ENCODE peak calls at places on chromosomes 2 and 18, in seven cellular contexts. M, Y, U, W, Z, C and D are unnamed samples.

GRCh38 chr2:123495241-123495640 is 529.8 kb upstream of the CNTNAP5 start:
- DNase-seq in Z (no peak), Y (no peak), W (no peak), C (no peak), M (no peak), U (no peak), D (no peak)

GRCh38 chr2:121778736-121779487 is 23.5 kb downstream of the TSN start:
- DNase-seq in Y (no peak), Z (no peak), U (no peak), M (peak; percentile 35), C (no peak), W (no peak), D (peak; percentile 48)

GRCh38 chr18:31741096-31741735 is 19.5 kb downstream of the SLC25A52 start:
- DNase-seq in Z (no peak), U (peak; percentile 46), M (peak; percentile 54), Y (peak; percentile 73), W (peak; percentile 52), C (peak; percentile 61), D (peak; percentile 41)

GRCh38 chr2:66813525-66813924 is 378.6 kb downstream of the MEIS1 start:
- DNase-seq in C (peak; percentile 46), Z (no peak), W (no peak), U (no peak), M (no peak), Y (no peak), D (no peak)

GRCh38 chr2:11701831-11702301 is 31.9 kb upstream of the NTSR2 start:
- DNase-seq in M (peak; percentile 74), Y (peak; percentile 69), C (no peak), W (no peak), Z (no peak), U (no peak), D (no peak)

GRCh38 chr2:189427872-189428271 is 13.4 kb upstream of the WDR75 start:
- DNase-seq in Z (no peak), C (no peak), W (no peak), U (no peak), M (no peak), Y (no peak), D (no peak)

GRCh38 chr18:8537400-8537799 is 71.8 kb upstream of the RAB12 start:
- DNase-seq in M (no peak), U (no peak), Y (no peak), Z (no peak), C (no peak), W (no peak), D (no peak)

GRCh38 chr2:132991464-132992045 is 321.6 kb upstream of the LYPD1 start:
- DNase-seq in Y (no peak), W (no peak), C (no peak), M (peak; percentile 19), Z (no peak), U (no peak), D (no peak)

GRCh38 chr2:63424329-63425078 is 163.8 kb downstream of the WDPCP start:
- DNase-seq in C (peak; percentile 36), M (peak; percentile 5), U (no peak), Y (no peak), Z (no peak), W (peak; percentile 59), D (no peak)

GRCh38 chr2:57669570-57669969 is 377.0 kb upstream of the VRK2 start:
- DNase-seq in Z (no peak), W (no peak), M (no peak), Y (no peak), C (no peak), U (no peak), D (no peak)

GRCh38 chr18:71707985-71708500 is 836.1 kb downstream of the CBLN2 start:
- DNase-seq in U (no peak), M (no peak), W (no peak), C (peak; percentile 4), Z (no peak), Y (no peak), D (no peak)

GRCh38 chr2:190460533-190460932 is 52.4 kb downstream of the MFSD6 start:
- DNase-seq in Z (no peak), Y (no peak), U (no peak), M (no peak), W (no peak), C (no peak), D (no peak)
- TF ChIP-seq CTCF in Z (no peak), Y (no peak), U (no peak), M (no peak), W (no peak), C (no peak), D (no peak)

DNA sequence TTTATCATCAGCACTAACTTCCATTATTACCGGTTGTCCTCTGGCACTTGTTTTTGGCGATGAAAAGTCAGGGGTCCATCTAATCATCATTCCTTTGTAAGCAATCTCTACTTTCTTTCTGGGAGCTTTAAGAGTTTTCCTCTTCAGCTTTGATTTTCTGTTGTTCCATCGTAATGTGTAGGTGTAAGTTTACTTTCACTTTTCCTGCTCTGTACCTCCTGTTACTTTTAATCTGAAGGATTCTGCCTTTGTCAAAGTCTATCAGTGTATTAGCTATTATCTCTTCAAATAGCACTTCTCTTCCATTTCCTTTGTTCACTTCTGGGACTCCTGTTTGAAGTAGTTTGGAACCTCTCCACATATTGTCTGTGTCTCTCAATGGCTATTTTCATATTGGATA is 25.5 kb upstream of the GPR155 start:
- DNase-seq in Z (no peak), M (no peak), Y (no peak), U (no peak), C (no peak), W (no peak), D (no peak)
- TF ChIP-seq CTCF in Z (no peak), M (no peak), Y (no peak), U (no peak), C (no peak), W (no peak), D (no peak)

GRCh38 chr18:56322403-56322802 is 316.0 kb downstream of the TXNL1 start:
- DNase-seq in Z (no peak), U (no peak), W (no peak), Y (no peak), M (no peak), C (no peak), D (no peak)
- TF ChIP-seq CTCF in Z (no peak), U (no peak), W (no peak), Y (no peak), M (no peak), C (no peak), D (no peak)

DNA sequence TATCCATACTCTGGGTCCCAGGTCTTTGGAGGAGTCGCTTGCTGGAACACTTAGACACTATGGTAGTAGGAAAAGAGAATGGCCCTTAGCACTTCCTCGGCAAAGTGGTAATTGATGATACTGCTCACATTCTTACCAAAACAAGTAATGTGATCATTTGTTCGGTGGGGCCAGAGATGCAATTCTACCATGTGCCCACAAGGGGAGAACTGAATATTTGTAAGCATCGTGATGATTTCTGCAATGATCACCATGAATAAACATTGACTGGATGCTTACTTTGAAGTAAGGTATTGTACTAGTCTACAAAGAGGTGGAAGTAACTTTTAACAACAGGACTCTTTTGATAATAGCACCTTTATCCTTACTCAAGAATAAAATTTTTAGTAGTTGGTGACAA is 109.7 kb downstream of the CD8B2 start:
- DNase-seq in Y (no peak), C (no peak), Z (no peak), U (no peak), M (no peak), W (no peak), D (no peak)
- TF ChIP-seq CTCF in Y (no peak), C (peak; percentile 40), Z (peak; percentile 34), U (no peak), M (no peak), W (peak; percentile 59), D (no peak)

GRCh38 chr2:198901894-198902293 is 555.8 kb downstream of the SATB2 start:
- DNase-seq in C (no peak), U (no peak), Y (no peak), W (no peak), M (no peak), Z (no peak), D (no peak)
- TF ChIP-seq CTCF in C (no peak), U (no peak), Y (no peak), W (no peak), M (no peak), Z (no peak), D (no peak)

GRCh38 chr18:77422974-77423373 is 173.3 kb downstream of the GALR1 start:
- DNase-seq in M (no peak), Z (no peak), Y (no peak), W (no peak), U (no peak), C (no peak), D (no peak)
- TF ChIP-seq CTCF in M (peak; percentile 20), Z (peak; percentile 41), Y (no peak), W (no peak), U (no peak), C (no peak), D (peak; percentile 29)

GRCh38 chr2:227578642-227579041 is 20.1 kb upstream of the SCYGR2 start:
- DNase-seq in Z (no peak), Y (no peak), C (no peak), M (no peak), U (no peak), W (no peak), D (no peak)
- TF ChIP-seq CTCF in Z (no peak), Y (no peak), C (no peak), M (no peak), U (no peak), W (no peak), D (no peak)

DNA sequence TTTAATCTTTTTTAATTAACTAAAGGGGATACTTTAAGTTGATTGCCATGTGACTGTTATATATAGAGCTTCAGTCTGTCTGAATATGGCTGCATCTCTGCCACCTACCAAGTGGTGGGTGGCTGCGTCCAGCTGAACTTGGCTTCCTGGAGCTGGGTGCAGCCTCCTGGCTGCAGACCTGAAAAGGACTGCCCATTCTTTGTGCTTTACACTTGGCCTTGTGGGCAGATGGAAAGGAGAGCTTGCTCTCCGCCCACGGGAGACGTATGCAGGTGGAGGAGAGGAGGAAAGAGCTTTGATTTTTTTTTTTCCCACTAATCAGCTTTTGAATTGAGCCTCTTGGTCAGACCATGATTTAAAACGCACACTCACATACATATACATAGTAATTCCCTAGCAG is 34.7 kb downstream of the NCK2 start:
- DNase-seq in U (no peak), Y (no peak), C (no peak), M (no peak), W (no peak), Z (no peak), D (no peak)
- TF ChIP-seq CTCF in U (no peak), Y (no peak), C (no peak), M (no peak), W (no peak), Z (no peak), D (no peak)

DNA sequence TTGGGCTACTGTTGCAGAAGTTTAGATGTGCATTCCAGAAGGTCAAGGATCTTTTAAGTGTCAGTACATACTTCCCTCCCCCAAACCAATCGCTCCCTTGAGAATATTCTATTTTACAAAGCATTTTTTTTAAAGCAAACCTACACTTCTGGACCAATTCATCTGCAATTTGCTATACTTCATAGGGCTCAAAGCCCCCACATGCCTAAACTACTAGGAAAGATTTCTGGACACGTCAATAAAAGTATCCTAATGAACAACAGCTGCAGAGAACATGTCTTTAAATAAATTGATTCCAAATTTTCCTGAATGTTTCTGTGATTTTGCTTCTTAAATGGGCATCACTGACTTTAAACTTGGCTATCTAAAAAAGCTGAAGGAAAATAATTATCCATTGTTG is 157.6 kb downstream of the RDH14 start:
- DNase-seq in W (no peak), Z (no peak), M (no peak), C (no peak), Y (no peak), U (no peak), D (no peak)
- TF ChIP-seq CTCF in W (no peak), Z (no peak), M (no peak), C (no peak), Y (no peak), U (no peak), D (no peak)

GRCh38 chr2:8662239-8662879 is 19.5 kb upstream of the ID2 start:
- DNase-seq in W (no peak), M (peak; percentile 49), U (no peak), Y (peak; percentile 60), Z (no peak), C (peak; percentile 71), D (peak; percentile 69)
- TF ChIP-seq CTCF in W (peak; percentile 53), M (peak; percentile 15), U (no peak), Y (no peak), Z (no peak), C (no peak), D (no peak)